ENCODE peak calls at places on chromosome 20, in four cellular contexts. A is GM12878, Y is K562, B is HepG2. L is an unnamed sample.

GRCh38 chr20:63484236-63484635 is 11.8 kb upstream of the KCNQ2 start:
- DNase-seq in B (no peak), A (no peak), Y (no peak), L (no peak)

GRCh38 chr20:64048402-64049044 is 916 bp downstream of the SOX18 start:
- DNase-seq in A (no peak), Y (no peak), B (no peak), L (no peak)

GRCh38 chr20:63792866-63793265 is 38.2 kb downstream of the ZBTB46 start:
- DNase-seq in Y (no peak), A (no peak), B (no peak), L (no peak)

GRCh38 chr20:18615020-18615652 is 27.3 kb downstream of the DTD1 start:
- DNase-seq in Y (no peak), A (no peak), B (no peak), L (no peak)

GRCh38 chr20:62792182-62792939 is 3.9 kb upstream of the MRGBP start:
- DNase-seq in A (no peak), B (peak; percentile 48), Y (no peak), L (no peak)

GRCh38 chr20:60501048-60501447 is 542.8 kb downstream of the CDH26 start:
- DNase-seq in A (no peak), Y (no peak), B (no peak), L (no peak)

GRCh38 chr20:17795449-17796095 is 95.8 kb downstream of the BANF2 start:
- DNase-seq in A (no peak), Y (no peak), B (no peak), L (no peak)

GRCh38 chr20:56350842-56351241 is 7.9 kb upstream of the FAM210B start:
- DNase-seq in Y (no peak), B (no peak), A (no peak), L (no peak)

GRCh38 chr20:61809006-61809770 is 256.5 kb downstream of the TAF4 start:
- DNase-seq in Y (no peak), B (no peak), A (no peak), L (no peak)

GRCh38 chr20:29497261-29497671 is 1760.2 kb upstream of the DEFB115 start:
- DNase-seq in A (no peak), B (peak; percentile 12), Y (peak; percentile 73), L (no peak)

GRCh38 chr20:53943522-53944291 is 126.7 kb downstream of the BCAS1 start:
- DNase-seq in B (peak; percentile 34), A (no peak), Y (peak; percentile 55), L (no peak)

GRCh38 chr20:38685853-38686473 is 38.3 kb upstream of the SLC32A1 start:
- DNase-seq in A (no peak), Y (peak; percentile 55), B (peak; percentile 63), L (peak; percentile 84)

DNA sequence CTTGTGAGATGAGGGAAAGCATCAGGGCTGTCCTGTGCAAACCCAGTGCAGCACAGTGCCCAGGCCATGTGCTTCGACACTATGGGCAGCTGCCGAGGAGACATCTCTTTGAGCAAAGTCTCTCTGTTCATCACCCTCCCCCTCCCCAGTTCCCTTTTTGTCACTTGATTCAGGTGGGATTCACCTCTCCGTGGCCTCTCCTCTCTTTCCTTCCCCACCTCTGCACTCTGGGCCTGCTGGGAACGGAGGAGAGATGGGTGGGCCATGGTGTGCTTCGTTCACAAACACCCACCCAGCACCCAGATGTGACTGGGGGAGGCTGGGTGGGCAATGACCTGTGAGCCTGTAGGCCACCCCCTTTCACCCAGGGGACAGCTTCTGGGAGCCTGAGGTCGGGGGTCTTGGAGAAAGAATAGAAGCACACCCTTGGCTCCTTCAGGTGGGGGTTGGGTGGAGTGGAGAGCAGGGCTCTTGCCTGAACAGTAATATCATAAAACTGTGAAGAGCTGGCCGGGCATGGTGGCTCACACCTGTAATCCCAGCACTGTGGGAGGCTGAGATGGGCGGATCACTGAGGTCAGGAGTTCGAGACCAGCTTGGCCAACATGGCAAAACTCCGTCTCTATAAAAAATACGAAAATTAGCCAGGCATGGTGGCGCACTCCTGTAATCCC is 33.5 kb upstream of the DLGAP4 start:
- DNase-seq in Y (no peak), B (no peak), A (no peak), L (no peak)
- TF ChIP-seq TCF7 in Y (no peak), B (no peak), A (no peak), L (no peak)

GRCh38 chr20:59386819-59387218 is 86.4 kb downstream of the EDN3 start:
- DNase-seq in B (no peak), Y (no peak), A (no peak), L (no peak)
- TF ChIP-seq TCF7 in B (no peak), Y (no peak), A (no peak), L (no peak)

GRCh38 chr20:50425076-50425475 is 85.1 kb upstream of the PTPN1 start:
- DNase-seq in B (peak; percentile 61), A (no peak), Y (peak; percentile 77), L (no peak)
- TF ChIP-seq TCF7 in B (no peak), A (no peak), Y (no peak), L (no peak)

GRCh38 chr20:43752561-43753301 is 25.9 kb upstream of the GTSF1L start:
- DNase-seq in Y (no peak), B (no peak), A (peak; percentile 95), L (no peak)
- TF ChIP-seq TCF7 in Y (no peak), B (no peak), A (no peak), L (no peak)